ENCODE peak calls at places on chromosome 17, in eight cellular contexts. R, A, S, X, M, I, H and T are unnamed samples.

GRCh38 chr17:17350491-17351355 is 47.5 kb downstream of the NT5M start:
- DNase-seq in H (no peak), R (no peak), A (no peak), M (no peak), X (no peak), I (peak), S (no peak), T (peak)

GRCh38 chr17:280216-280615 is 72.4 kb downstream of the RPH3AL start:
- DNase-seq in I (no peak), H (no peak), X (no peak), M (no peak), R (no peak), S (no peak), A (no peak), T (no peak)

GRCh38 chr17:42282478-42283080 is 5.7 kb upstream of the STAT5A start:
- DNase-seq in R (no peak), H (no peak), A (no peak), M (no peak), I (no peak), S (no peak), X (no peak), T (no peak)

GRCh38 chr17:60154616-60155426 is 5.0 kb downstream of the CA4 start:
- DNase-seq in X (no peak), S (no peak), M (peak), I (peak), R (no peak), A (no peak), H (no peak), T (peak)

GRCh38 chr17:10574324-10574723 is 24.9 kb upstream of the MYH2 start:
- DNase-seq in M (no peak), R (no peak), S (no peak), H (no peak), A (no peak), X (no peak), I (no peak), T (peak)

GRCh38 chr17:79631640-79632431 is 21.0 kb upstream of the RBFOX3 start:
- DNase-seq in R (no peak), S (no peak), A (no peak), I (no peak), X (no peak), H (no peak), M (no peak), T (no peak)

GRCh38 chr17:7471729-7472128 is 7.7 kb downstream of the ZBTB4 start:
- DNase-seq in R (no peak), I (no peak), H (no peak), X (no peak), A (no peak), S (no peak), M (no peak), T (no peak)

GRCh38 chr17:44007346-44008204 is 3.2 kb downstream of the NAGS start:
- DNase-seq in H (no peak), X (no peak), M (no peak), S (no peak), R (no peak), I (no peak), A (no peak), T (no peak)

GRCh38 chr17:81332949-81333570 is 38.0 kb upstream of the SLC38A10 start:
- DNase-seq in H (no peak), I (no peak), X (no peak), M (no peak), A (no peak), S (no peak), R (no peak), T (no peak)

GRCh38 chr17:81582341-81582740 is 30.2 kb upstream of the FAAP100 start:
- DNase-seq in A (no peak), S (no peak), M (no peak), H (no peak), I (peak), X (no peak), R (no peak), T (peak)

GRCh38 chr17:16584273-16584995 is 15.4 kb upstream of the ZNF287 start:
- DNase-seq in S (peak), H (peak), I (no peak), X (peak), A (peak), M (peak), R (peak), T (peak)

GRCh38 chr17:77882481-77883212 is 75.9 kb upstream of the TNRC6C start:
- DNase-seq in R (peak), I (no peak), S (peak), A (peak), X (peak), H (peak), M (no peak), T (peak)

GRCh38 chr17:56593073-56593740 is at the start of gene NOG:
- DNase-seq in X (no peak), M (no peak), H (no peak), R (peak), I (peak), A (peak), S (peak), T (no peak)

GRCh38 chr17:17978481-17979424 is 6.1 kb downstream of the DRC3 start:
- DNase-seq in M (no peak), H (no peak), S (no peak), R (no peak), I (no peak), X (no peak), A (no peak), T (no peak)

GRCh38 chr17:81928497-81929252 is 1.1 kb upstream of the MAFG start:
- DNase-seq in X (no peak), S (no peak), I (no peak), M (no peak), H (no peak), R (no peak), A (no peak), T (no peak)

GRCh38 chr17:13086142-13086769 is 68.4 kb upstream of the ELAC2 start:
- DNase-seq in R (no peak), H (no peak), A (no peak), X (no peak), I (no peak), S (no peak), M (peak), T (no peak)

GRCh38 chr17:1323336-1323735 is 43.9 kb downstream of the TRARG1 start:
- DNase-seq in A (no peak), X (no peak), R (no peak), I (no peak), H (no peak), M (no peak), S (no peak), T (peak)

GRCh38 chr17:606501-607243 is 108.0 kb downstream of the VPS53 start:
- DNase-seq in A (no peak), M (no peak), I (no peak), H (no peak), S (no peak), R (no peak), X (no peak), T (peak)

GRCh38 chr17:78706271-78706915 is 75.7 kb downstream of the CYTH1 start:
- DNase-seq in A (no peak), M (no peak), S (no peak), I (no peak), X (no peak), R (no peak), H (no peak), T (no peak)

GRCh38 chr17:82613283-82614094 is 34.8 kb downstream of the WDR45B start:
- DNase-seq in M (no peak), A (no peak), H (no peak), S (no peak), X (no peak), R (no peak), I (no peak), T (no peak)

GRCh38 chr17:72591500-72592241 is 470.9 kb downstream of the SOX9 start:
- DNase-seq in H (no peak), M (no peak), X (no peak), R (no peak), S (no peak), I (peak), A (peak), T (no peak)

GRCh38 chr17:65202833-65203571 is 65.8 kb downstream of the RGS9 start:
- DNase-seq in X (no peak), H (no peak), A (no peak), S (no peak), M (no peak), I (no peak), R (no peak), T (no peak)

GRCh38 chr17:43790311-43790940 is 10.2 kb downstream of the CFAP97D1 start:
- DNase-seq in I (no peak), M (no peak), A (no peak), S (no peak), R (no peak), H (no peak), X (no peak), T (no peak)

GRCh38 chr17:2815781-2816185 is 19.5 kb downstream of the RAP1GAP2 start:
- DNase-seq in A (no peak), H (no peak), X (no peak), R (no peak), S (no peak), M (no peak), I (no peak), T (no peak)

GRCh38 chr17:49815761-49816281 is 27.3 kb downstream of the KAT7 start:
- DNase-seq in R (no peak), S (no peak), M (no peak), H (no peak), X (no peak), I (no peak), A (no peak), T (peak)

GRCh38 chr17:50365165-50365564 is 7.8 kb downstream of the MRPL27 start:
- DNase-seq in M (no peak), H (no peak), R (no peak), A (no peak), S (no peak), I (no peak), X (no peak), T (no peak)

GRCh38 chr17:1639549-1639948 is 6.0 kb downstream of the SCARF1 start:
- DNase-seq in X (no peak), S (no peak), H (no peak), M (no peak), A (no peak), R (no peak), I (no peak), T (no peak)

GRCh38 chr17:19752216-19753048 is 4.3 kb upstream of the ALDH3A1 start:
- DNase-seq in X (no peak), A (no peak), S (no peak), R (no peak), M (no peak), I (no peak), H (no peak), T (no peak)

GRCh38 chr17:57994436-57994835 is 6.4 kb upstream of the VEZF1 start:
- DNase-seq in R (no peak), S (no peak), H (no peak), A (no peak), M (no peak), X (no peak), I (no peak), T (peak)

GRCh38 chr17:55555772-55556171 is 44.5 kb upstream of the SMIM36 start:
- DNase-seq in S (no peak), R (no peak), M (no peak), X (no peak), H (no peak), I (no peak), A (no peak), T (no peak)

GRCh38 chr17:67542219-67543114 is 165.4 kb downstream of the PITPNC1 start:
- DNase-seq in S (no peak), I (no peak), R (no peak), X (no peak), H (no peak), A (peak), M (no peak), T (no peak)

GRCh38 chr17:57946798-57947358 is 8.3 kb downstream of the CUEDC1 start:
- DNase-seq in X (no peak), A (no peak), R (no peak), H (no peak), I (peak), S (no peak), M (no peak), T (peak)

GRCh38 chr17:55208078-55208812 is 56.5 kb upstream of the HLF start:
- DNase-seq in H (no peak), S (no peak), I (no peak), M (no peak), A (no peak), R (no peak), X (no peak), T (no peak)

GRCh38 chr17:35315283-35315682 is 58.1 kb downstream of the SLFN11 start:
- DNase-seq in M (peak), R (no peak), H (no peak), S (no peak), X (no peak), I (peak), A (no peak), T (peak)

GRCh38 chr17:69575346-69575761 is 160.9 kb downstream of the MAP2K6 start:
- DNase-seq in S (no peak), A (no peak), M (peak), I (peak), H (no peak), R (no peak), X (no peak), T (peak)